ENCODE peak calls at places on chromosomes 16 and 17, in four cellular contexts. Z is HFF-Myc, M is thoracic aorta, N is colonic mucosa. D is an unnamed sample.
A peak's percentile ranks its signal among the peaks of the same experiment; 100 is the strongest.

GRCh38 chr17:79965806-79966205 is 69.9 kb downstream of the TBC1D16 start:
- DNase-seq in Z (no peak), M (no peak), N (no peak), D (no peak)

GRCh38 chr17:40307691-40308289 is 1.2 kb upstream of the RARA start:
- DNase-seq in N (peak; percentile 39), Z (no peak), M (no peak), D (no peak)

GRCh38 chr17:68319420-68320162 is 28.3 kb downstream of the ARSG start:
- DNase-seq in M (no peak), Z (no peak), N (no peak), D (no peak)

GRCh38 chr16:14249291-14250032 is 178.3 kb downstream of the MRTFB start:
- DNase-seq in M (no peak), N (peak; percentile 45), Z (peak; percentile 15), D (peak; percentile 22)

GRCh38 chr17:28706471-28707338 is 5.0 kb downstream of the PROCA1 start:
- DNase-seq in N (no peak), M (no peak), Z (no peak), D (no peak)

GRCh38 chr16:74034862-74035261 is 261.8 kb upstream of the PSMD7 start:
- DNase-seq in N (peak; percentile 25), Z (peak; percentile 6), M (no peak), D (no peak)

GRCh38 chr17:42436401-42436800 is 13.3 kb upstream of the CAVIN1 start:
- DNase-seq in Z (peak; percentile 82), M (no peak), N (no peak), D (no peak)

GRCh38 chr16:2956566-2956956 is 7.5 kb upstream of the KREMEN2 start:
- DNase-seq in M (no peak), N (no peak), Z (no peak), D (no peak)

GRCh38 chr17:12053552-12053951 is 32.9 kb downstream of the MAP2K4 start:
- DNase-seq in N (no peak), M (no peak), Z (no peak), D (no peak)

GRCh38 chr17:44464037-44464436 is 39.2 kb downstream of the GPATCH8 start:
- DNase-seq in Z (no peak), M (no peak), N (no peak), D (no peak)

GRCh38 chr17:75881678-75882454 is 3.5 kb upstream of the TRIM47 start:
- DNase-seq in M (no peak), Z (no peak), N (no peak), D (no peak)

GRCh38 chr16:52451971-52452421 is 94.9 kb downstream of the TOX3 start:
- DNase-seq in M (no peak), Z (no peak), N (peak; percentile 81), D (no peak)

GRCh38 chr16:49617710-49618330 is 238.1 kb downstream of the ZNF423 start:
- DNase-seq in M (no peak), N (no peak), Z (no peak), D (no peak)

GRCh38 chr16:68399456-68399855 is 48.9 kb downstream of the SMPD3 start:
- DNase-seq in M (no peak), N (no peak), Z (no peak), D (no peak)

GRCh38 chr17:72388765-72389473 is 268.1 kb downstream of the SOX9 start:
- DNase-seq in N (no peak), Z (no peak), M (no peak), D (no peak)

GRCh38 chr16:88196471-88197400 is 186.0 kb upstream of the ZNF469 start:
- DNase-seq in Z (no peak), M (no peak), N (no peak), D (no peak)

GRCh38 chr17:17684901-17685774 is 3.9 kb downstream of the RAI1 start:
- DNase-seq in M (no peak), N (no peak), Z (no peak), D (no peak)

GRCh38 chr17:9839433-9839832 is 13.7 kb downstream of the GLP2R start:
- DNase-seq in Z (no peak), M (no peak), N (no peak), D (no peak)

GRCh38 chr16:80687606-80688005 is 116.8 kb downstream of the CDYL2 start:
- DNase-seq in N (no peak), Z (no peak), M (no peak), D (no peak)

GRCh38 chr16:60027351-60027750 is 1293.2 kb upstream of the GOT2 start:
- DNase-seq in N (no peak), Z (no peak), M (no peak), D (no peak)

GRCh38 chr17:66602659-66603363 is 232.1 kb upstream of the CACNG5 start:
- DNase-seq in N (no peak), M (no peak), Z (no peak), D (no peak)

GRCh38 chr17:18213666-18214270 is 11.7 kb upstream of the LLGL1 start:
- DNase-seq in M (no peak), Z (no peak), N (no peak), D (no peak)

GRCh38 chr16:46883353-46883689 is 841 bp upstream of the GPT2 start:
- DNase-seq in N (peak; percentile 44), M (no peak), Z (no peak), D (no peak)

GRCh38 chr16:61993076-61993475 is 43.2 kb downstream of the CDH8 start:
- DNase-seq in Z (no peak), N (no peak), M (no peak), D (no peak)

GRCh38 chr17:81807839-81808238 is 3.9 kb downstream of the GCGR start:
- DNase-seq in Z (no peak), M (no peak), N (no peak), D (no peak)

GRCh38 chr17:32111141-32111771 is 31.0 kb upstream of the RHOT1 start:
- DNase-seq in Z (peak; percentile 46), M (peak; percentile 13), N (peak; percentile 39), D (no peak)

GRCh38 chr17:18043491-18043890 is 4.3 kb downstream of the GID4 start:
- DNase-seq in Z (no peak), N (no peak), M (no peak), D (no peak)

GRCh38 chr16:58022601-58023371 is 2.8 kb upstream of the MMP15 start:
- DNase-seq in M (no peak), N (peak; percentile 77), Z (no peak), D (no peak)

GRCh38 chr17:27529230-27529796 is 73.1 kb downstream of the KSR1 start:
- DNase-seq in Z (no peak), M (no peak), N (no peak), D (no peak)

GRCh38 chr16:83648347-83648746 is 159.4 kb upstream of the HSBP1 start:
- DNase-seq in Z (no peak), N (no peak), M (no peak), D (no peak)

GRCh38 chr17:59825533-59826316 is 67.0 kb downstream of the TUBD1 start:
- DNase-seq in M (no peak), Z (peak; percentile 76), N (no peak), D (no peak)
- H3K4me3 ChIP-seq in M (no peak overlapping the region), Z (no peak overlapping the region), N (no peak overlapping the region), D (no peak overlapping the region)

DNA sequence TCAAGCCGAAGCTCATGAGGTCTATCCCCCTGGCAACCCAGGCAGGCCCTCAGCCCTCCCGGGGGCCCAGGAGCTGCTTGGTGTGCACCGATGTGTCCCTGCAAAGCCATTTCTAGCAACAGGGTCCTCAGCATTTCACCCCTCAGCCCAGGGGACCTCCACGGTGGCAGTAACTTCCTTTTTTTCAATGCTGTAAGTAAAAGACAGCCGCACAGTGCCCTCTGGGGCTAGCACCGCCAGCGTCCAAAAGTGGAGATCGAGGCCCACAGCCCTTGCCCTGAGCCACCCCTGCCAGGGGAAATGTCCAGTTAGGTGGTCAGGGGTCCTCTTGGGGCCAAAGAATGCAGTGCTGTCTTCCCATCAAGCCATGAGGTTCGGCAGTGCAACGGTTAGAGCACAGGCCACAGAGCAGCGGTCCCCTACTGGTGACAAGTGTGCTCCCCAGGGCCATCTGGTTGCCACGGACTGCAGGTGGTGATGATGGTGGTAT is 79.9 kb downstream of the LITAF start:
- DNase-seq in Z (no peak), N (no peak), M (no peak), D (no peak)
- TF ChIP-seq CTCF in Z (no peak), N (no peak), M (no peak), D (peak; percentile 62)

DNA sequence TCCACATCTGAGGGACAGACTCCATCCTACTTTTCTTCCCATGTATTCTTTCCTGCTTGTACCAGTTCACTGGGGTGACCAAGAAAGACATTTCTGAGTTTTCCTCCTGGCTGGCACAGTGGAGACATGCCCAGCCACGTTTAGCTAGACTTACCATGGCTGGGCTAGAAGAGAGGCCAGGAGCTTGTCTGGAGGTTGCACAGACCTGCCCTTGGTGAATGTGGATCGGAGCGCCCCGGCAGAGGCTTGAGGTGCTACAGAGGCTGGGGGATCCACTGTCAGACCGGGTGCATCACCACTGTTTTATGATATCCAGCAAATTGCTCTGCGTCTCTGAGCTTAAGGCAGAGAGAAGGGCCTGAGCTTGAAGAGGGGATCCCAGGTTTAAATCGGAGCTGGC is 3.5 kb downstream of the IL4R start:
- DNase-seq in M (no peak), Z (no peak), N (no peak), D (no peak)
- H3K4me3 ChIP-seq in M (no peak overlapping the region), Z (no peak overlapping the region), N (no peak overlapping the region), D (no peak overlapping the region)

DNA sequence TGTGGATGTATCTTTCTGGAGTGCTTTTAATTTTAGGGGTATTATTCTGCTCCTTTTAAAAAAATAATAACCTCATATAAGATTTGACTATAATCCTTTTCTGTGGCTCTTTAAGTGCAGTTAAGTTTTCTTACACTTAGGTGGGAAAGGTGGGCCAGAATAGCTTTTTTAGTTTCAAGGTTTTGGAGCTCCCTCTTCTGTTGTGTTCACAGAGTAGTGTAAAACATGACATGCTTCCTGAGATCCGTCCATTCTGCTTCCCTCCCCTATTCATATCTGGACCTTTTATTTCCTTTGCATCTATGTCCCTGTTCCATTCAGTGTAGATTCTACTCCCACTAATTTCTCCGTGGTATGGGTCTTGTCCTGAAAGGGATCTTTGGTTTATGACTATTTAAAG is 12.8 kb downstream of the LRRC36 start:
- DNase-seq in Z (peak; percentile 11), N (no peak), M (no peak), D (no peak)
- TF ChIP-seq CTCF in Z (peak; percentile 23), N (no peak), M (no peak), D (peak; percentile 22)

DNA sequence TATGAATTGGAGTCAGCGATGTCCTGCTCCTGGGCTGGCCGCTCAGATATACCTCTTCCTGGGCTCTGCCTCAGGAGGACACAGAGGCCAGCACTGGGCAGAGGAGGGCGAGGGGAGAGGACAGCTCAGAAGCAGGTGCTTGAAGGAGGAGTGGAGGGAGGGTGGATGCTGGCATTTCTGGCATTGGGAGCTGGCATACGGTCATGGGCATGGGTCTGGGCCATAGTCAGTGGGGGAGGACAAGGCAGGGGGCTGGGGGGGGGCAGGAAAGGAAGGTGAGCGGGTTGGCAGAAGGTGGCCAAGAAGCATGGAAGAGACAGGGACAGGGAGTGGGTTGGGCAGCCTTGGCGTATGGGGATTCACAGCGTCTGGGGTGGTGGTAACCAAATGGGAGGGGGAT is 16.7 kb upstream of the RAP1GAP2 start:
- DNase-seq in M (no peak), N (no peak), Z (no peak), D (no peak)
- H3K4me3 ChIP-seq in M (no peak overlapping the region), N (no peak overlapping the region), Z (no peak overlapping the region), D (no peak overlapping the region)